ENCODE peak calls at places on chromosomes 12 and 14, in six cellular contexts. One of them, this sample, is unnamed.

GRCh38 chr12:19239616-19240234 is 110.2 kb downstream of the PLEKHA5 start:
- DNase-seq in gastrocnemius medialis: no peak
- DNase-seq in A673: peak; percentile 19
- DNase-seq in fibroblast of gingiva: peak; percentile 50
- DNase-seq in activated T-cell treated with anti-CD3 and anti-CD28 coated beads, Interleukin-2, amount 50 U/mL, for 48 hours: no peak
- DNase-seq in uterus: no peak
- DNase-seq in this sample: no peak

GRCh38 chr12:21934173-21934572 is 7.1 kb downstream of the ABCC9 start:
- DNase-seq in fibroblast of gingiva: peak; percentile 1
- DNase-seq in gastrocnemius medialis: no peak
- DNase-seq in uterus: no peak
- DNase-seq in activated T-cell treated with anti-CD3 and anti-CD28 coated beads, Interleukin-2, amount 50 U/mL, for 48 hours: no peak
- DNase-seq in A673: no peak
- DNase-seq in this sample: no peak

GRCh38 chr14:105165134-105165704 is 3.4 kb downstream of the JAG2 start:
- DNase-seq in activated T-cell treated with anti-CD3 and anti-CD28 coated beads, Interleukin-2, amount 50 U/mL, for 48 hours: no peak
- DNase-seq in A673: no peak
- DNase-seq in gastrocnemius medialis: no peak
- DNase-seq in fibroblast of gingiva: no peak
- DNase-seq in uterus: no peak
- DNase-seq in this sample: no peak

GRCh38 chr12:97235102-97235501 is 227.5 kb upstream of the RMST start:
- DNase-seq in uterus: no peak
- DNase-seq in activated T-cell treated with anti-CD3 and anti-CD28 coated beads, Interleukin-2, amount 50 U/mL, for 48 hours: no peak
- DNase-seq in A673: no peak
- DNase-seq in gastrocnemius medialis: no peak
- DNase-seq in fibroblast of gingiva: no peak
- DNase-seq in this sample: no peak

GRCh38 chr12:93180566-93180965 is 197.2 kb upstream of the NUDT4 start:
- DNase-seq in A673: no peak
- DNase-seq in uterus: no peak
- DNase-seq in fibroblast of gingiva: no peak
- DNase-seq in gastrocnemius medialis: no peak
- DNase-seq in activated T-cell treated with anti-CD3 and anti-CD28 coated beads, Interleukin-2, amount 50 U/mL, for 48 hours: no peak
- DNase-seq in this sample: no peak

GRCh38 chr12:19338405-19338804 is 100.9 kb upstream of the AEBP2 start:
- DNase-seq in A673: no peak
- DNase-seq in gastrocnemius medialis: no peak
- DNase-seq in uterus: no peak
- DNase-seq in activated T-cell treated with anti-CD3 and anti-CD28 coated beads, Interleukin-2, amount 50 U/mL, for 48 hours: no peak
- DNase-seq in fibroblast of gingiva: no peak
- DNase-seq in this sample: no peak

GRCh38 chr12:8780389-8780788 is 42.0 kb upstream of the A2ML1 start:
- DNase-seq in gastrocnemius medialis: no peak
- DNase-seq in uterus: no peak
- DNase-seq in activated T-cell treated with anti-CD3 and anti-CD28 coated beads, Interleukin-2, amount 50 U/mL, for 48 hours: no peak
- DNase-seq in A673: peak; percentile 51
- DNase-seq in fibroblast of gingiva: peak; percentile 27
- DNase-seq in this sample: peak; percentile 10

GRCh38 chr12:59055204-59055839 is 135.0 kb upstream of the LRIG3 start:
- DNase-seq in fibroblast of gingiva: peak; percentile 53
- DNase-seq in gastrocnemius medialis: no peak
- DNase-seq in uterus: no peak
- DNase-seq in A673: no peak
- DNase-seq in activated T-cell treated with anti-CD3 and anti-CD28 coated beads, Interleukin-2, amount 50 U/mL, for 48 hours: no peak
- DNase-seq in this sample: no peak

GRCh38 chr14:64812412-64812811 is 67.3 kb downstream of the SPTB start:
- DNase-seq in A673: no peak
- DNase-seq in activated T-cell treated with anti-CD3 and anti-CD28 coated beads, Interleukin-2, amount 50 U/mL, for 48 hours: no peak
- DNase-seq in gastrocnemius medialis: peak; percentile 66
- DNase-seq in fibroblast of gingiva: no peak
- DNase-seq in uterus: no peak
- DNase-seq in this sample: no peak

GRCh38 chr12:58176296-58176869 is 235.0 kb downstream of the ATP23 start:
- DNase-seq in A673: peak; percentile 78
- DNase-seq in gastrocnemius medialis: peak; percentile 9
- DNase-seq in uterus: no peak
- DNase-seq in fibroblast of gingiva: no peak
- DNase-seq in activated T-cell treated with anti-CD3 and anti-CD28 coated beads, Interleukin-2, amount 50 U/mL, for 48 hours: no peak
- DNase-seq in this sample: no peak

GRCh38 chr12:93484315-93484981 is 17.1 kb downstream of the MRPL42 start:
- DNase-seq in gastrocnemius medialis: no peak
- DNase-seq in A673: no peak
- DNase-seq in fibroblast of gingiva: peak; percentile 56
- DNase-seq in activated T-cell treated with anti-CD3 and anti-CD28 coated beads, Interleukin-2, amount 50 U/mL, for 48 hours: no peak
- DNase-seq in uterus: no peak
- DNase-seq in this sample: no peak

GRCh38 chr14:23114669-23115491 is 4.2 kb downstream of the CEBPE start:
- DNase-seq in uterus: no peak
- DNase-seq in fibroblast of gingiva: peak; percentile 90
- DNase-seq in activated T-cell treated with anti-CD3 and anti-CD28 coated beads, Interleukin-2, amount 50 U/mL, for 48 hours: no peak
- DNase-seq in gastrocnemius medialis: no peak
- DNase-seq in A673: peak; percentile 32
- DNase-seq in this sample: peak; percentile 93

GRCh38 chr12:113230315-113231274 is 9.3 kb downstream of the TPCN1 start:
- DNase-seq in activated T-cell treated with anti-CD3 and anti-CD28 coated beads, Interleukin-2, amount 50 U/mL, for 48 hours: no peak
- DNase-seq in fibroblast of gingiva: no peak
- DNase-seq in uterus: no peak
- DNase-seq in gastrocnemius medialis: peak; percentile 70
- DNase-seq in A673: no peak
- DNase-seq in this sample: no peak

GRCh38 chr12:52027085-52027843 is 20.5 kb downstream of the TAMALIN start:
- DNase-seq in activated T-cell treated with anti-CD3 and anti-CD28 coated beads, Interleukin-2, amount 50 U/mL, for 48 hours: no peak
- DNase-seq in uterus: no peak
- DNase-seq in A673: no peak
- DNase-seq in gastrocnemius medialis: peak; percentile 92
- DNase-seq in fibroblast of gingiva: no peak
- DNase-seq in this sample: no peak

GRCh38 chr14:95237121-95237876 is 80.0 kb upstream of the DICER1 start:
- DNase-seq in fibroblast of gingiva: no peak
- DNase-seq in A673: no peak
- DNase-seq in activated T-cell treated with anti-CD3 and anti-CD28 coated beads, Interleukin-2, amount 50 U/mL, for 48 hours: no peak
- DNase-seq in gastrocnemius medialis: peak; percentile 43
- DNase-seq in uterus: no peak
- DNase-seq in this sample: no peak

GRCh38 chr14:100304825-100305445 is 1.3 kb downstream of the SLC25A29 start:
- DNase-seq in gastrocnemius medialis: no peak
- DNase-seq in fibroblast of gingiva: no peak
- DNase-seq in A673: peak; percentile 70
- DNase-seq in activated T-cell treated with anti-CD3 and anti-CD28 coated beads, Interleukin-2, amount 50 U/mL, for 48 hours: peak; percentile 33
- DNase-seq in uterus: peak; percentile 62
- DNase-seq in this sample: no peak

GRCh38 chr12:42002563-42002962 is 142.1 kb downstream of the GXYLT1 start:
- DNase-seq in uterus: no peak
- DNase-seq in A673: no peak
- DNase-seq in activated T-cell treated with anti-CD3 and anti-CD28 coated beads, Interleukin-2, amount 50 U/mL, for 48 hours: no peak
- DNase-seq in fibroblast of gingiva: no peak
- DNase-seq in gastrocnemius medialis: no peak
- DNase-seq in this sample: no peak

GRCh38 chr12:116849216-116849615 is 32.0 kb downstream of the HRK start:
- DNase-seq in fibroblast of gingiva: no peak
- DNase-seq in uterus: no peak
- DNase-seq in activated T-cell treated with anti-CD3 and anti-CD28 coated beads, Interleukin-2, amount 50 U/mL, for 48 hours: no peak
- DNase-seq in A673: no peak
- DNase-seq in gastrocnemius medialis: no peak
- DNase-seq in this sample: no peak

GRCh38 chr12:32471601-32472001 is 72.2 kb downstream of the FGD4 start:
- DNase-seq in gastrocnemius medialis: no peak
- DNase-seq in activated T-cell treated with anti-CD3 and anti-CD28 coated beads, Interleukin-2, amount 50 U/mL, for 48 hours: no peak
- DNase-seq in A673: no peak
- DNase-seq in uterus: no peak
- DNase-seq in fibroblast of gingiva: no peak
- DNase-seq in this sample: no peak

GRCh38 chr12:110917961-110918360 is 2.4 kb downstream of the MYL2 start:
- DNase-seq in gastrocnemius medialis: no peak
- DNase-seq in fibroblast of gingiva: no peak
- DNase-seq in A673: no peak
- DNase-seq in activated T-cell treated with anti-CD3 and anti-CD28 coated beads, Interleukin-2, amount 50 U/mL, for 48 hours: no peak
- DNase-seq in uterus: no peak
- DNase-seq in this sample: no peak

This sample was measured in brain pericyte.